ENCODE peak calls at places on chromosomes 6 and 20, in five cellular contexts. W, Z, U, L and H are unnamed samples.

GRCh38 chr20:51528263-51529026 is 14.1 kb downstream of the NFATC2 start:
- DNase-seq in W (no peak), Z (no peak), U (no peak), L (no peak), H (no peak)

GRCh38 chr20:7499201-7499600 is 441.1 kb downstream of the HAO1 start:
- DNase-seq in W (no peak), Z (no peak), U (no peak), L (no peak), H (no peak)

GRCh38 chr6:68044264-68044663 is 590.8 kb upstream of the ADGRB3 start:
- DNase-seq in W (no peak), Z (no peak), U (no peak), L (no peak), H (no peak)

GRCh38 chr6:12324096-12324495 is 33.9 kb downstream of the EDN1 start:
- DNase-seq in W (no peak), Z (peak; percentile 65), U (peak; percentile 99), L (no peak), H (peak; percentile 52)

GRCh38 chr20:15100506-15101160 is 763.2 kb upstream of the FLRT3 start:
- DNase-seq in W (no peak), Z (no peak), U (no peak), L (no peak), H (no peak)

GRCh38 chr6:169292340-169293124 is 38.9 kb upstream of the THBS2 start:
- DNase-seq in W (no peak), Z (no peak), U (peak; percentile 91), L (no peak), H (peak; percentile 22)

GRCh38 chr6:158321960-158322359 is 9.7 kb downstream of the TULP4 start:
- DNase-seq in W (no peak), Z (no peak), U (no peak), L (no peak), H (no peak)

GRCh38 chr20:8361008-8361652 is 229.1 kb downstream of the PLCB1 start:
- DNase-seq in W (no peak), Z (no peak), U (peak; percentile 7), L (no peak), H (no peak)

GRCh38 chr20:1490643-1491042 is 577 bp downstream of the SIRPB2 start:
- DNase-seq in W (no peak), Z (no peak), U (no peak), L (no peak), H (no peak)

GRCh38 chr6:159116343-159116742 is 52.9 kb upstream of the FNDC1 start:
- DNase-seq in W (peak; percentile 84), Z (peak; percentile 36), U (no peak), L (no peak), H (no peak)

DNA sequence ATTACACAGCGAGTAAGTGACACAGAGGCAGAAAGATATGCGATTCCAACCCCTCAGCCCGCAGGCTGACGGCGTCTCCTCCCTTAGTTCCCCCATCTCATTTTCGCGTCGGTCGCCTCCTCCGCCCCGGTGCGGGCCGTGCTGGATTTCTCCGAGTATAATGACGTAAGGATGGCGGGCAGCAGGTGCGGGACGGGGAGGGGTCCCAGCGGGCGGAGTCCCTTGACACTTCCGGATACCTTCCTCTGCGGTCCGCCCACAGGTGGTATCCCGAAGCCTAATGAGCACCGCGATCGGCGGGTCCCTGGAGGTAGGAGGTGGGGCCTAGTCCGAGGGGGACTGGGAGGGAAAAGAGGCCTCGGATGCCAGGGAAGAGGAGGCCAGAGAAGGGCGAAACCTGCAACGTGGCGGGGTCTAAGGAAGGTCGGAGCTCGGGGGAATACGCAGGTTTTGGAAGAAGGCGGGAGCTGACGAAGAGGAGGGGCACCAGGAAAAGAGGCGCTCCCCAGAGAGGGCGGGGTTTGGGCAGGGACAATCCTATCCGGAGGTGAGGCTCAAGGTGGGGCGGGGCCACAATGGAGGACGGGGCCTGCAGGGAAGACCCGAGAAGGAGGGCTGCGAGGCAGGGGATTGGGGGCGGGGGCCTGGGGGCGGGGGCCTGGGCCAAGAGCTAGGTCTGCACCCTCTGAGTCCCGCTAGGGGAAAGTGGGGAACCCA is 3.6 kb downstream of the PRSS16 start:
- DNase-seq in W (peak; percentile 87), Z (peak; percentile 96), U (peak; percentile 85), L (peak; percentile 18), H (peak; percentile 91)
- TF ChIP-seq POLR2A in W (no peak), Z (peak; percentile 37), U (no peak), L (no peak), H (no peak)

GRCh38 chr6:31354248-31354647 is 2.7 kb downstream of the HLA-B start:
- DNase-seq in W (no peak), Z (no peak), U (no peak), L (no peak), H (no peak)
- TF ChIP-seq POLR2A in W (no peak), Z (no peak), U (no peak), L (no peak), H (no peak)

GRCh38 chr6:151018911-151019795 is 153.7 kb downstream of the MTHFD1L start:
- DNase-seq in W (no peak), Z (no peak), U (no peak), L (no peak), H (no peak)
- TF ChIP-seq POLR2A in W (no peak), Z (no peak), U (no peak), L (no peak), H (no peak)

DNA sequence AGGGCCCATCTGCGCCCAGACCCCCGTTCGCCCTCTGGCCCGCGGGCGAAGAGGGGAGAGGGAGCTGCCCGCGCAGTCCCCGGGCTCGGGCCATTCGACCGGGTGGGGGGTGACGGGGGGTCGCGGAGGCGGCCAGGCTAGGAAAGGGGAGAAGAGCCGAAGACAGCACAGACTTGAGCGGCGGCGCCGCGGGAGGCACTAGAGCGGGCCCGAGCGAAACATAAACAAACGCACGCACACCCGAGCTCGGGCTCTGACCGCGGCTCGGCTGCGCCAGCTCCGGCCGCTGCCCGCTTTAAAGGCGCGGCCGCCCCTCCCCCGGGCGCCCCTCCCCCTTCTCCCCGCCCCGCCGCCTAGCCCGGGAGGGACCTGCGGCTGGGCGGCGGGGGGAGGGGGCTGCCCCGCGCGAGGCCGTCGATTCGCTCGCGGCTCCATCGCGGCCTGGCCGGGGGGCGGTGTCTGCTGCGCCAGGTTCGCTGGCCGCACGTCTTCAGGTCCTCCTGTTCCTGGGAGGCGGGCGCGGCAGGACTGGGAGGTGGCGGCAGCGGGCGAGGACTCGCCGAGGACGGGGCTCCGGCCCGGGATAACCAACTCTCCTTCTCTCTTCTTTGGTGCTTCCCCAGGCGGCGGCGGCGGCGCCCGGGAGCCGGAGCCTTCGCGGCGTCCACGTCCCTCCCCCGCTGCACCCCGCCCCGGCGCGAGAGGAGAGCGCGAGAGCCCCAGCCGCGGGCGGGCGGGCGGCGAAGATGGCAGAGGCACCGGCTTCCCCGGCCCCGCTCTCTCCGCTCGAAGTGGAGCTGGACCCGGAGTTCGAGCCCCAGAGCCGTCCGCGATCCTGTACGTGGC is at the start of gene FOXO3:
- DNase-seq in W (peak; percentile 87), Z (peak; percentile 95), U (peak; percentile 85), L (peak; percentile 36), H (peak; percentile 61)
- TF ChIP-seq POLR2A in W (peak; percentile 81), Z (peak; percentile 97), U (peak; percentile 57), L (no peak), H (peak; percentile 66)

GRCh38 chr20:44401052-44401769 is 45.7 kb downstream of the HNF4A start:
- DNase-seq in W (no peak), Z (peak; percentile 86), U (no peak), L (no peak), H (no peak)
- TF ChIP-seq POLR2A in W (peak; percentile 59), Z (peak; percentile 67), U (no peak), L (no peak), H (no peak)

GRCh38 chr20:64033981-64034493 is 1.9 kb upstream of the C20orf204 start:
- DNase-seq in W (no peak), Z (no peak), U (no peak), L (no peak), H (no peak)

GRCh38 chr20:64037199-64037497 is 1.2 kb downstream of the C20orf204 start:
- DNase-seq in W (no peak), Z (no peak), U (no peak), L (no peak), H (no peak)

GRCh38 chr20:64035933-64036345 is at the start of gene C20orf204:
- DNase-seq in W (no peak), Z (no peak), U (no peak), L (no peak), H (no peak)

GRCh38 chr20:64036346-64037198 is 590 bp downstream of the C20orf204 start:
- DNase-seq in W (no peak), Z (no peak), U (no peak), L (no peak), H (no peak)

DNA sequence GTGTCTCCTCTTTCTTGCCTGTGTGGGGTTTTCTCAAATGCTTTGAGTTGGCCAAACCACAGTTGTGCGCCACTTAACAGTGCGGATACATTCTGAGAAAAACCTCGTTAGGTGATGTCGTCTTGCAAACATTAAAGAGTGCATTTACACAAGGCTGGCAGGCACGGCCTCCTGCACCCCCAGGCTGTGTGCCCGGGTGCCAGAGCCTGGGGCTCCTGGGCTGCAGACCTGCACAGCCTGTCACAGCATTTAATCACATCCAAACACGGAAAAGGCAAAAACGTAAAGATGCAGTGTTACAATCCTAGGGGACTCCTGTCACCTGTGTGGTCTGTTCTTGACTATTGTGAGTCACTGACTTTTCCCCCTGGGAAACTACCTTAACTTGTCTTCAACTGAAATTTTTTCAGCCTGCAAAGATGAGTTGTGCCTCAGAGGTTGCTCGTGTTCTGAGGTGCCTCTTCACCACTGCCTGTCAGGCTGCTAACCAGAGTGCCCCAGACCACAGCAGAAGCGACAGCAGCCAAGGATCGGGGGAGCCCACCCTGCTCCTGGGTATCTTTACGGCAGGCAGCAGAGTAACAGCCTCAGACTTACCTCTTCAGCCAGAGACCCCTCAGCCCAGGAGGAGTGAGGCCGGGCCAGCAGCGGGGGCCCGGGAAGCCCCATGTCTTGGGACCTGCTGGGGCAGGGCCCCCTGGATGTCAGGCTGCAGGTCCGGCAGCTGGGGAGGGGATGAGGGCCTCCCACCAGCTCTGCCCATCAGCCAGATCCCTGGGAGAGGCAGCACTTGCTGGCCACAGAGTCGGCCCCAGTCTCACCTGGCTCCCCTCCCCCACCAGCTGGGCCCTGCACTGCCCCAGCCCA is 683 bp upstream of the C20orf204 start:
- DNase-seq in W (no peak), Z (no peak), U (no peak), L (no peak), H (no peak)
- TF ChIP-seq POLR2A in W (no peak), Z (no peak), U (no peak), L (no peak), H (no peak)

DNA sequence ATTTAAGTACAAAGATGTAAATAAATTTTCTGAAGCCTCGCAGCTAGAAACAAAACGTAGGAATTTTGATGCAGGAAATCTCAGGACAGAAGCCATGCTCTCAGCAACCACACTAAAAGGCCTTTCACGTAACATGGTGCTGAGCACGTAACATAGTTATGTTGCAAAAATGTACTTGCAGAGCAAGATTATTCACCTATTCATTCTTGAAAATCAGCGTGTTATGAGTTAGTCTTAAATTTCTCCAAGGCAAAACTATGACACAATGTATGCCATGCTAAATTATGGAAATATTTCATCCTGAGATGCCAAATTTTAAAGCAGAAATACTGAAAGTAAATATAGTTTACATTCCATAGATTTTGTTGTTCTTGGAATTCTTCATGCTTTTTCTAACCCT is 179.7 kb upstream of the BMP5 start:
- DNase-seq in W (no peak), Z (no peak), U (no peak), L (no peak), H (no peak)
- TF ChIP-seq POLR2A in W (no peak), Z (no peak), U (no peak), L (no peak), H (no peak)